ENCODE peak calls at places on chromosome 11, in five cellular contexts. P is mesendoderm, M is tibial nerve, E is heart right ventricle, A is body of pancreas. F is an unnamed sample.

GRCh38 chr11:55793321-55793720 is 2.0 kb upstream of the OR5D14 start:
- DNase-seq in E (no peak), M (no peak), A (no peak), P (no peak), F (no peak)

GRCh38 chr11:118152552-118153471 is at the start of gene SCN4B:
- DNase-seq in M (no peak), A (peak; percentile 71), E (peak; percentile 73), P (peak; percentile 83), F (peak; percentile 62)

GRCh38 chr11:114157476-114158050 is 98.1 kb downstream of the ZBTB16 start:
- DNase-seq in A (no peak), M (peak; percentile 13), P (no peak), E (no peak), F (no peak)

GRCh38 chr11:96464695-96465307 is 75.0 kb downstream of the JRKL start:
- DNase-seq in P (peak; percentile 88), E (no peak), M (no peak), A (no peak), F (peak; percentile 90)

GRCh38 chr11:34274712-34275398 is 83.0 kb downstream of the ABTB2 start:
- DNase-seq in A (peak; percentile 90), P (peak; percentile 56), E (peak; percentile 85), M (peak; percentile 82), F (peak; percentile 99)

GRCh38 chr11:114821626-114822025 is 143.3 kb downstream of the NXPE2 start:
- DNase-seq in P (peak; percentile 64), M (no peak), A (no peak), E (no peak), F (peak; percentile 24)

GRCh38 chr11:6022954-6023353 is 7.6 kb downstream of the OR56A1 start:
- DNase-seq in M (no peak), E (peak; percentile 51), P (peak; percentile 73), A (no peak), F (peak; percentile 59)

GRCh38 chr11:115930276-115930675 is 426.1 kb upstream of the CADM1 start:
- DNase-seq in M (no peak), E (no peak), P (no peak), A (no peak), F (no peak)

GRCh38 chr11:134282121-134283045 is 6.2 kb downstream of the GLB1L3 start:
- DNase-seq in P (no peak), M (no peak), E (no peak), A (no peak), F (no peak)

GRCh38 chr11:36129955-36130354 is 159.3 kb downstream of the COMMD9 start:
- DNase-seq in P (no peak), M (no peak), A (no peak), E (no peak), F (no peak)

GRCh38 chr11:125257185-125257584 is 92.6 kb downstream of the PKNOX2 start:
- DNase-seq in M (no peak), P (peak; percentile 89), E (no peak), A (no peak), F (peak; percentile 16)

GRCh38 chr11:72091292-72091691 is 10.6 kb downstream of the LRRC51 start:
- DNase-seq in M (peak; percentile 54), P (peak; percentile 90), A (peak; percentile 72), E (peak; percentile 80), F (peak; percentile 80)

GRCh38 chr11:35629914-35630313 is 11.7 kb downstream of the FJX1 start:
- DNase-seq in A (peak; percentile 28), E (no peak), M (no peak), P (peak; percentile 55), F (peak; percentile 99)

GRCh38 chr11:130638048-130638447 is 189.6 kb downstream of the ADAMTS15 start:
- DNase-seq in M (no peak), A (no peak), P (no peak), E (no peak), F (no peak)

GRCh38 chr11:79054636-79055035 is 386.2 kb downstream of the TENM4 start:
- DNase-seq in M (no peak), P (no peak), E (no peak), A (no peak), F (peak; percentile 65)

GRCh38 chr11:12135185-12135584 is 24.8 kb downstream of the MICAL2 start:
- DNase-seq in E (no peak), P (no peak), M (no peak), A (no peak), F (no peak)

GRCh38 chr11:113267536-113267935 is 46.8 kb upstream of the TTC12 start:
- DNase-seq in P (no peak), A (no peak), M (no peak), E (no peak), F (no peak)

GRCh38 chr11:44763111-44763820 is 36.5 kb downstream of the TSPAN18 start:
- DNase-seq in M (no peak), E (no peak), P (no peak), A (no peak), F (no peak)

GRCh38 chr11:123494195-123495050 is 64.4 kb downstream of the GRAMD1B start:
- DNase-seq in P (peak; percentile 68), E (no peak), M (no peak), A (no peak), F (no peak)

GRCh38 chr11:125959511-125959910 is 13.7 kb downstream of the VSIG10L2 start:
- DNase-seq in M (no peak), E (no peak), P (no peak), A (no peak), F (no peak)

DNA sequence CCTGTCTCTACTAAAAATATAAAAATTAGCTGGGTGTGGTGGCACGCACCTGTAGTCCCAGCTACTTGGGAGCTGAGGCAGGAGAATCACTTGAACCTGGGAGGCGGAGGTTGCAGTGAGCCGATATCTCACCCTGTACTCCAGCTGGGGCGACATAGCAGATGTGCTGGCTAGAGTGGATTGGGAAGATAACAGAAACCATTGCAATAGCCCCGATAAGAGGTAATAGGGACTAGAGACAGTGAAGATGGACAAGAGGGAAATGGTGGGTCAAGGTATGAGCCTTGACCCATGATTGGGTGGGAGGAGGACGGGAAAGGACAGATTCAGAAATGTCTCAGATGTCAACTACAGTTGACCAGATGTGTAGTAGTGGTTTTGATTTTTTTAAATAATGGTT is 6.1 kb downstream of the SWAP70 start:
- DNase-seq in A (no peak), M (no peak), E (no peak), P (peak; percentile 32), F (no peak)
- H3K27ac ChIP-seq in A (no peak overlapping the region), M (no peak overlapping the region), E (no peak overlapping the region), P (no peak overlapping the region), F (no peak overlapping the region)

DNA sequence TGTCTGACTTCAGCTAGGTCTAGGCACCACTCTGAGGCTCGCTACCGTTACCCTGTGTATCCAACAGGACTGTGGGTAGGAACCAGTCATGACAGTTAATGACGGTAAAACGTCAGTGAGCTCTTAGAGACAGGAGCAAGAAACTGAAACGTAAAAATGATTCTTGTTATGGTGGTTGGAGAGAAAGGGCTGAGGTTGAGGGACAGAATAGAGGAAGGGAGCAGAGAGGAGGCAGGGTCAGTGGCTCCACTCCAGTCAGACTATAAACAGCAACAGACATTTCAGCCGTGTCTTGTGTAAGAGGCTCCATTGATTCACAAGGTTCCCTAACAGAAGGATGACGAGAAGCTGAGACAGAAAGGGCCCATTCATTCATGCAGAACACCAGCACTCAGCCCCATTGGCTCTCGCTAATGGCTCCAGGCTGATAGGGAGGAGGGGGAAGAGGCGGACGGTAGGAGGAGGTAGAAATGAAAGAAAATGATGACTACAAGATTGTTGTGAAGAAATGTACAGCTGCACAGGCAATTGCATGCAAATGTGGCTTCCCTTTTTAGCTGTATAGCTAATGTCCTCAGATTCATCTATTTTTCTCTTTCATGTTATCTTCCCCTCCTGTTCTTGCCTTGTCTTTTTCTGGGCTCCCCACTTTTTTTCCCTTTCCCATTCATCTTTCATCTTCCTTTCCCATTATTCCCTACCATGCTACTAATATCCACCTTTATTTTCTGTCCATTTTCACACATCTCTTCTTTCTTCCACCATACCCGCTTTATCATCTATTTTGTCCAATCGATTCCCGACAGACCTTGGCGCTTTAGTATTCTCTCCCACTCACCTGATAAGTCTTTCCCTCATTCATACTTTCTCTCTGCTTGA is 34.3 kb downstream of the ETS1 start:
- DNase-seq in M (peak; percentile 25), E (no peak), P (no peak), A (no peak), F (no peak)
- H3K4me1 ChIP-seq in M (peaks cover 23% of the 10 kb centered on the region), E (peaks cover 3% of the 10 kb centered on the region), P (peaks cover 7% of the 10 kb centered on the region), A (peaks cover 13% of the 10 kb centered on the region), F (no peaks in the 10 kb centered on the region)

DNA sequence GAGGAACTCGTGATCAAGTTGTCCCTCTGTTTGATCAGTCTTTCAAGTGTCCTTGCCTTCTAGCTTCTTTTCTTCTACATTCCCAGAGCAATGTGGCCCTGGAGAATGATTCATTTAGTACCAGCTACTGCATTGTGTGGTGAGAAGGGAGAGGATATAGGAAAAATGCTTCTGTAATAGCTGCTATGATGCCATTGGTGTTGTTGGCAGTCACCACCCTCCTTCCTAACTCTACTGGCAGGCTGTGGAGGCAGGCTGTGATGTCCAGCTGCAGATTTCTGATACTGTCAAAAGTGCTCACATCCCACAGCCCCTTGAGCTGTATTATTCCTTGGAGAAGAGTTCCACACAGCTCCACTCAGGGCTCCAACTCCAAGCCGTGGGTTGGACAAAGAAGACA is 52.8 kb downstream of the ENDOD1 start:
- DNase-seq in M (no peak), P (no peak), E (no peak), A (no peak), F (no peak)
- H3K27ac ChIP-seq in M (no peak overlapping the region), P (no peak overlapping the region), E (no peak overlapping the region), A (no peak overlapping the region), F (no peak overlapping the region)

GRCh38 chr11:70604630-70605520 is 206.5 kb downstream of the CTTN start:
- DNase-seq in P (no peak), A (no peak), M (no peak), E (no peak), F (no peak)
- H3K4me1 ChIP-seq in P (no peaks in the 10 kb centered on the region), A (no peaks in the 10 kb centered on the region), M (no peaks in the 10 kb centered on the region), E (no peaks in the 10 kb centered on the region), F (no peaks in the 10 kb centered on the region)